ENCODE peak calls at places on chromosomes 3 and 15, in five cellular contexts. One of them, this sample, is unnamed.

GRCh38 chr15:80199366-80199765 is 46.6 kb downstream of the FAH start:
- DNase-seq in fibroblast of the aortic adventitia: no peak
- DNase-seq in GM23338: peak
- DNase-seq in BJ: no peak
- DNase-seq in mucosa of descending colon: no peak
- DNase-seq in this sample: no peak

GRCh38 chr15:81001180-81002003 is 669 bp downstream of the TLNRD1 start:
- DNase-seq in fibroblast of the aortic adventitia: peak
- DNase-seq in GM23338: peak
- DNase-seq in BJ: no peak
- DNase-seq in mucosa of descending colon: peak
- DNase-seq in this sample: no peak

GRCh38 chr15:24054547-24055245 is 367.6 kb upstream of the NDN start:
- DNase-seq in fibroblast of the aortic adventitia: no peak
- DNase-seq in GM23338: peak
- DNase-seq in BJ: no peak
- DNase-seq in mucosa of descending colon: peak
- DNase-seq in this sample: no peak

GRCh38 chr3:25899352-25900101 is 109.6 kb downstream of the OXSM start:
- DNase-seq in fibroblast of the aortic adventitia: no peak
- DNase-seq in GM23338: no peak
- DNase-seq in BJ: no peak
- DNase-seq in mucosa of descending colon: no peak
- DNase-seq in this sample: no peak

GRCh38 chr3:49805367-49805782 is 2.3 kb downstream of the INKA1 start:
- DNase-seq in fibroblast of the aortic adventitia: peak
- DNase-seq in GM23338: no peak
- DNase-seq in BJ: no peak
- DNase-seq in mucosa of descending colon: peak
- DNase-seq in this sample: peak

GRCh38 chr3:62139957-62140356 is 233.4 kb downstream of the FEZF2 start:
- DNase-seq in fibroblast of the aortic adventitia: peak
- DNase-seq in GM23338: no peak
- DNase-seq in BJ: no peak
- DNase-seq in mucosa of descending colon: no peak
- DNase-seq in this sample: no peak

GRCh38 chr3:187288176-187288893 is 3.2 kb downstream of the MASP1 start:
- DNase-seq in fibroblast of the aortic adventitia: no peak
- DNase-seq in GM23338: no peak
- DNase-seq in BJ: no peak
- DNase-seq in mucosa of descending colon: no peak
- DNase-seq in this sample: no peak

GRCh38 chr15:71515375-71516186 is 294.8 kb upstream of the NR2E3 start:
- DNase-seq in fibroblast of the aortic adventitia: no peak
- DNase-seq in GM23338: peak
- DNase-seq in BJ: no peak
- DNase-seq in mucosa of descending colon: no peak
- DNase-seq in this sample: no peak

GRCh38 chr15:72783563-72784232 is at the start of gene ADPGK:
- DNase-seq in fibroblast of the aortic adventitia: peak
- DNase-seq in GM23338: peak
- DNase-seq in BJ: peak
- DNase-seq in mucosa of descending colon: peak
- DNase-seq in this sample: peak

GRCh38 chr3:16448691-16449090 is 64.8 kb downstream of the RFTN1 start:
- DNase-seq in fibroblast of the aortic adventitia: peak
- DNase-seq in GM23338: peak
- DNase-seq in BJ: peak
- DNase-seq in mucosa of descending colon: peak
- DNase-seq in this sample: peak

GRCh38 chr3:192888121-192888520 is 29.5 kb downstream of the MB21D2 start:
- DNase-seq in fibroblast of the aortic adventitia: peak
- DNase-seq in GM23338: no peak
- DNase-seq in BJ: no peak
- DNase-seq in mucosa of descending colon: no peak
- DNase-seq in this sample: no peak

GRCh38 chr15:75069301-75069925 is 46.0 kb downstream of the PPCDC start:
- DNase-seq in fibroblast of the aortic adventitia: no peak
- DNase-seq in GM23338: no peak
- DNase-seq in BJ: no peak
- DNase-seq in mucosa of descending colon: no peak
- DNase-seq in this sample: no peak

GRCh38 chr15:76185716-76186115 is 125.6 kb downstream of the ETFA start:
- DNase-seq in fibroblast of the aortic adventitia: peak
- DNase-seq in GM23338: peak
- DNase-seq in BJ: peak
- DNase-seq in mucosa of descending colon: no peak
- DNase-seq in this sample: no peak

GRCh38 chr15:75809986-75810750 is 33.1 kb upstream of the UBE2Q2 start:
- DNase-seq in fibroblast of the aortic adventitia: peak
- DNase-seq in GM23338: peak
- DNase-seq in BJ: no peak
- DNase-seq in mucosa of descending colon: peak
- DNase-seq in this sample: no peak

GRCh38 chr3:136078421-136079364 is 113.2 kb downstream of the PPP2R3A start:
- DNase-seq in fibroblast of the aortic adventitia: peak
- DNase-seq in GM23338: peak
- DNase-seq in BJ: no peak
- DNase-seq in mucosa of descending colon: no peak
- DNase-seq in this sample: no peak

GRCh38 chr3:133540896-133541674 is 32.4 kb upstream of the CDV3 start:
- DNase-seq in fibroblast of the aortic adventitia: peak
- DNase-seq in GM23338: no peak
- DNase-seq in BJ: no peak
- DNase-seq in mucosa of descending colon: peak
- DNase-seq in this sample: no peak

GRCh38 chr3:110995461-110996226 is 76.0 kb upstream of the NECTIN3 start:
- DNase-seq in fibroblast of the aortic adventitia: peak
- DNase-seq in GM23338: no peak
- DNase-seq in BJ: peak
- DNase-seq in mucosa of descending colon: no peak
- DNase-seq in this sample: peak

GRCh38 chr3:90055721-90056120 is 948.3 kb downstream of the EPHA3 start:
- DNase-seq in fibroblast of the aortic adventitia: peak
- DNase-seq in GM23338: no peak
- DNase-seq in BJ: no peak
- DNase-seq in mucosa of descending colon: no peak
- DNase-seq in this sample: no peak

GRCh38 chr3:11671648-11672100 is 28.0 kb upstream of the VGLL4 start:
- DNase-seq in fibroblast of the aortic adventitia: peak
- DNase-seq in GM23338: no peak
- DNase-seq in BJ: peak
- DNase-seq in mucosa of descending colon: no peak
- DNase-seq in this sample: peak

GRCh38 chr15:39194431-39194830 is 386.4 kb upstream of the THBS1 start:
- DNase-seq in fibroblast of the aortic adventitia: peak
- DNase-seq in GM23338: no peak
- DNase-seq in BJ: no peak
- DNase-seq in mucosa of descending colon: no peak
- DNase-seq in this sample: peak

GRCh38 chr3:43061101-43061895 is 44.6 kb downstream of the POMGNT2 start:
- DNase-seq in fibroblast of the aortic adventitia: peak
- DNase-seq in GM23338: no peak
- DNase-seq in BJ: no peak
- DNase-seq in mucosa of descending colon: no peak
- DNase-seq in this sample: no peak

GRCh38 chr3:132247211-132247610 is 70.0 kb upstream of the ACP3 start:
- DNase-seq in fibroblast of the aortic adventitia: no peak
- DNase-seq in GM23338: no peak
- DNase-seq in BJ: no peak
- DNase-seq in mucosa of descending colon: no peak
- DNase-seq in this sample: no peak

GRCh38 chr3:178001670-178002101 is 534.5 kb upstream of the KCNMB2 start:
- DNase-seq in fibroblast of the aortic adventitia: no peak
- DNase-seq in GM23338: no peak
- DNase-seq in BJ: no peak
- DNase-seq in mucosa of descending colon: no peak
- DNase-seq in this sample: no peak

GRCh38 chr3:147775411-147775810 is 366.2 kb downstream of the ZIC1 start:
- DNase-seq in fibroblast of the aortic adventitia: no peak
- DNase-seq in GM23338: no peak
- DNase-seq in BJ: no peak
- DNase-seq in mucosa of descending colon: no peak
- DNase-seq in this sample: no peak
- TF ChIP-seq CTCF in fibroblast of the aortic adventitia: no peak
- TF ChIP-seq CTCF in GM23338: no peak
- TF ChIP-seq CTCF in BJ: no peak
- TF ChIP-seq CTCF in mucosa of descending colon: no peak
- TF ChIP-seq CTCF in this sample: no peak

DNA sequence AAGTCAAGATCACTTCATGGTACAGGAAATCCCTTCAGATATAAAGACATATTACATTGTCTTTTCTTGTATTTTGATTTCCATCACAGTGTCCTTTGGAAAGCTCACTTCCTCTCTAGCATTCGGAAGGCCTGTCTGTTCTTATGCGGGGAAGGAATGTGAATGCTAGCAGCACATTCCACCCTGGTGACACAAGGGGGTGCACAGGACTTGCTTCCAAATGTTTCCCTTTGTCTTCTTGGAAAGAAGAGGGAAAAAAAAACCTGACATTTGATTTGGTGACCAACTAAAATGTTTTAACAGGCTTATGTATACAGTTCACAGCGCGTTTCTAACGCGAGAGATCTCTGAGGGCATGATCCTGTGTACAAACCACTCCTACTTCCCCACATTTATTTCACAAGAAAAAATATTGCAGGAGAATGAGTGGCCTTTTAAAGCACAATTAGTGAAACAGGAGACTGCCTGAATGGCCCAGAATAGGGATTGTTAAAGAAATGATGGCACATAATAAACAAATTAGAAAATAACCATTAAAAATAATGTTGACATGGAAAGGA is 107.5 kb upstream of the FXR1 start:
- DNase-seq in fibroblast of the aortic adventitia: peak
- DNase-seq in GM23338: peak
- DNase-seq in BJ: no peak
- DNase-seq in mucosa of descending colon: no peak
- DNase-seq in this sample: peak
- TF ChIP-seq CTCF in fibroblast of the aortic adventitia: peak
- TF ChIP-seq CTCF in GM23338: peak
- TF ChIP-seq CTCF in BJ: peak
- TF ChIP-seq CTCF in mucosa of descending colon: no peak
- TF ChIP-seq CTCF in this sample: peak

GRCh38 chr3:33318709-33319380 is 41.6 kb downstream of the FBXL2 start:
- DNase-seq in fibroblast of the aortic adventitia: peak
- DNase-seq in GM23338: peak
- DNase-seq in BJ: no peak
- DNase-seq in mucosa of descending colon: no peak
- DNase-seq in this sample: no peak
- TF ChIP-seq CTCF in fibroblast of the aortic adventitia: peak
- TF ChIP-seq CTCF in GM23338: peak
- TF ChIP-seq CTCF in BJ: no peak
- TF ChIP-seq CTCF in mucosa of descending colon: no peak
- TF ChIP-seq CTCF in this sample: no peak

GRCh38 chr3:149493315-149494021 is 19.0 kb downstream of the TM4SF4 start:
- DNase-seq in fibroblast of the aortic adventitia: no peak
- DNase-seq in GM23338: peak
- DNase-seq in BJ: no peak
- DNase-seq in mucosa of descending colon: no peak
- DNase-seq in this sample: no peak

GRCh38 chr3:149490260-149490971 is 15.9 kb downstream of the TM4SF4 start:
- DNase-seq in fibroblast of the aortic adventitia: no peak
- DNase-seq in GM23338: no peak
- DNase-seq in BJ: no peak
- DNase-seq in mucosa of descending colon: no peak
- DNase-seq in this sample: no peak

GRCh38 chr3:149495581-149496125 is 21.2 kb downstream of the TM4SF4 start:
- DNase-seq in fibroblast of the aortic adventitia: no peak
- DNase-seq in GM23338: no peak
- DNase-seq in BJ: no peak
- DNase-seq in mucosa of descending colon: no peak
- DNase-seq in this sample: no peak

GRCh38 chr3:149494759-149495580 is 20.5 kb downstream of the TM4SF4 start:
- DNase-seq in fibroblast of the aortic adventitia: no peak
- DNase-seq in GM23338: no peak
- DNase-seq in BJ: no peak
- DNase-seq in mucosa of descending colon: no peak
- DNase-seq in this sample: peak

DNA sequence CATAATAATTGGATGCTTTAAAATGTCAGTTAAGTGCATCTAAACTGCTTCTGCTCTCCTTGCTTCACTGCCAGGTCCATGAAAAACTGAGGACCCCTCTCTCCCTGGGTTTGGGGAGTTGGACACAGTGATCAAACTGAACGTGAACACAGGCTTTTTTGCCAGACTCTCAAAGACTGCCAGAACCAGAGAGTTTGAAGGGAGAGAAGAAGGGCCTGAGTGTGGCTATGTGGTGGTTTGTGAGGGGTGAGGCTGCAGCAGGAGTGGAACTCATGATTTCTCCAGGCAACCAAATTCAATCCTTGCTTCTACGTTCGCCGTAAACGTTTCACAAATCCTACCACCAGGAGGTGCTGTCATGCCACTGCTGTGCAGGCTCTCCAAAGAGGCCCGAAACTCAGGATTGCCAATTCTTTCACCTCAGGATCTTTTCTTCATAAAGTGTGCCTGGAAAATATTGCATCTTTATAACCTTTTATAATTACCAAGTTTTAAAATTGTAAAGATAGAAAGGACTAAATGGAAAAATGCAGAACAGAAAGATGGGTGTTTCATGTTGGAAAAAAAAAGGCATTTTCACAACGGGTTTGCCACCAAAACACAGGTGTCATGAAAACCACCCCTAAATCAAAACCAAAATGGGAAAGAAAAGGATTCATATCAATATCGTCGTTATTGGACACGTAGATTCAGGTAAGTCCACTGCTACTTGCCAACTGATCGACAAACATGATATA is 19.7 kb downstream of the TM4SF4 start:
- DNase-seq in fibroblast of the aortic adventitia: peak
- DNase-seq in GM23338: peak
- DNase-seq in BJ: no peak
- DNase-seq in mucosa of descending colon: peak
- DNase-seq in this sample: no peak
- TF ChIP-seq CTCF in fibroblast of the aortic adventitia: peak
- TF ChIP-seq CTCF in GM23338: peak
- TF ChIP-seq CTCF in BJ: peak
- TF ChIP-seq CTCF in mucosa of descending colon: peak
- TF ChIP-seq CTCF in this sample: peak

GRCh38 chr3:188336178-188336577 is 182.2 kb downstream of the LPP start:
- DNase-seq in fibroblast of the aortic adventitia: no peak
- DNase-seq in GM23338: no peak
- DNase-seq in BJ: no peak
- DNase-seq in mucosa of descending colon: no peak
- DNase-seq in this sample: no peak
- TF ChIP-seq CTCF in fibroblast of the aortic adventitia: no peak
- TF ChIP-seq CTCF in GM23338: no peak
- TF ChIP-seq CTCF in BJ: no peak
- TF ChIP-seq CTCF in mucosa of descending colon: no peak
- TF ChIP-seq CTCF in this sample: no peak

DNA sequence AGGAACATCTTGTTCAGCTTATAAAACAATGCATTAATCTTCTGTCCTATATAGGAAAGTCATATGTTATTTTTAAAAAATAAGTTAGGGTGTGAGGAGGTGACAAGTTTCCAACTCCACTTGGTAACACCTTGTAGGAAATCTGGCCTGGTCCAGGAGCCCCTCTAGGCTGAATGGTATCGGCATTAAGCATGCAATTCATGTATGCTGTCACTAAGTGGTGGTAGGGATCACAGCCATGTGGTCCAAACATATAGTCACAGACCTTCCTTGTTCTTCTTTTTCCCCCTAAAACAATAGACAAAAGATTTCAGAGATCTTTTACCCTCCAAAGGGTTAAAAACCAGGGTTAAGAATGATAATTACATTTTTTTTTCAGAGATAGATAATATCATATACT is 4.2 kb upstream of the APBA2 start:
- DNase-seq in fibroblast of the aortic adventitia: no peak
- DNase-seq in GM23338: no peak
- DNase-seq in BJ: no peak
- DNase-seq in mucosa of descending colon: no peak
- DNase-seq in this sample: no peak
- TF ChIP-seq CTCF in fibroblast of the aortic adventitia: no peak
- TF ChIP-seq CTCF in GM23338: no peak
- TF ChIP-seq CTCF in BJ: no peak
- TF ChIP-seq CTCF in mucosa of descending colon: no peak
- TF ChIP-seq CTCF in this sample: no peak